ENCODE peak calls at places on chromosomes 7 and 10, in ten cellular contexts. S is suprapubic skin, O is IMR-90, Z is prostate gland, J is stomach, Q is A549, G is esophagus squamous epithelium, V is uterus, X is upper lobe of left lung, A is GM12878. I is an unnamed sample.

GRCh38 chr10:42975005-42975493 is 101.8 kb upstream of the RET start:
- DNase-seq in S (peak; percentile 72), O (no peak), Z (no peak), J (peak; percentile 11), Q (no peak), G (no peak), V (no peak), X (peak; percentile 17), A (no peak), I (peak; percentile 22)

GRCh38 chr10:86349474-86349873 is 17.1 kb downstream of the GRID1 start:
- DNase-seq in S (no peak), O (no peak), Z (no peak), J (no peak), Q (peak; percentile 52), G (no peak), V (no peak), X (no peak), A (no peak), I (no peak)

GRCh38 chr10:97713351-97713827 is at the start of gene MARVELD1:
- DNase-seq in S (peak; percentile 85), O (peak; percentile 77), Z (peak; percentile 58), J (no peak), Q (peak; percentile 76), G (no peak), V (peak; percentile 92), X (peak; percentile 42), A (no peak), I (no peak)

GRCh38 chr7:90657481-90657880 is 61.4 kb downstream of the CDK14 start:
- DNase-seq in S (no peak), O (no peak), Z (no peak), J (no peak), Q (no peak), G (no peak), V (no peak), X (no peak), A (no peak), I (no peak)

GRCh38 chr7:50553973-50554372 is 11.2 kb downstream of the DDC start:
- DNase-seq in S (no peak), O (no peak), Z (no peak), J (no peak), Q (no peak), G (no peak), V (no peak), X (no peak), A (no peak), I (no peak)

GRCh38 chr10:48900296-48900695 is 39.3 kb downstream of the LRRC18 start:
- DNase-seq in S (no peak), O (no peak), Z (no peak), J (no peak), Q (no peak), G (no peak), V (no peak), X (no peak), A (no peak), I (no peak)

GRCh38 chr10:22518167-22518724 is 172.9 kb downstream of the SPAG6 start:
- DNase-seq in S (no peak), O (no peak), Z (no peak), J (no peak), Q (no peak), G (no peak), V (no peak), X (no peak), A (no peak), I (no peak)

GRCh38 chr7:1541431-1542162 is 11.1 kb downstream of the MAFK start:
- DNase-seq in S (no peak), O (no peak), Z (no peak), J (no peak), Q (no peak), G (no peak), V (peak; percentile 18), X (no peak), A (no peak), I (no peak)

GRCh38 chr7:36473454-36474282 is 84.0 kb downstream of the ANLN start:
- DNase-seq in S (no peak), O (no peak), Z (no peak), J (peak; percentile 39), Q (peak; percentile 28), G (no peak), V (no peak), X (no peak), A (no peak), I (peak; percentile 58)

GRCh38 chr7:76201732-76202665 is at the start of gene SRRM3:
- DNase-seq in S (no peak), O (peak; percentile 72), Z (peak; percentile 58), J (peak; percentile 78), Q (no peak), G (no peak), V (peak; percentile 38), X (peak; percentile 67), A (no peak), I (peak; percentile 29)

GRCh38 chr10:85400981-85401695 is 965.5 kb downstream of the GRID1 start:
- DNase-seq in S (no peak), O (no peak), Z (no peak), J (no peak), Q (no peak), G (no peak), V (no peak), X (no peak), A (no peak), I (no peak)

GRCh38 chr10:17527530-17528146 is 73.2 kb upstream of the ST8SIA6 start:
- DNase-seq in S (no peak), O (peak; percentile 89), Z (no peak), J (no peak), Q (peak; percentile 22), G (no peak), V (no peak), X (no peak), A (no peak), I (no peak)

GRCh38 chr10:21334891-21335696 is 190.4 kb downstream of the SKIDA1 start:
- DNase-seq in S (peak; percentile 83), O (peak; percentile 90), Z (peak; percentile 79), J (no peak), Q (peak; percentile 78), G (no peak), V (peak; percentile 67), X (peak; percentile 31), A (no peak), I (no peak)

GRCh38 chr7:28748934-28749584 is 209.1 kb downstream of the TRIL start:
- DNase-seq in S (no peak), O (peak; percentile 71), Z (no peak), J (no peak), Q (peak; percentile 33), G (no peak), V (no peak), X (peak; percentile 35), A (no peak), I (no peak)

GRCh38 chr7:112204776-112205347 is 1.3 kb downstream of the DOCK4 start:
- DNase-seq in S (no peak), O (no peak), Z (peak; percentile 15), J (no peak), Q (peak; percentile 14), G (no peak), V (no peak), X (no peak), A (no peak), I (no peak)

GRCh38 chr7:85405503-85405902 is 218.6 kb upstream of the SEMA3D start:
- DNase-seq in S (no peak), O (no peak), Z (no peak), J (no peak), Q (no peak), G (no peak), V (no peak), X (no peak), A (no peak), I (no peak)

GRCh38 chr10:93186631-93187030 is 112.9 kb downstream of the CYP26A1 start:
- DNase-seq in S (no peak), O (no peak), Z (no peak), J (no peak), Q (no peak), G (no peak), V (no peak), X (no peak), A (no peak), I (no peak)

GRCh38 chr10:81213360-81213759 is 661.6 kb upstream of the NRG3 start:
- DNase-seq in S (no peak), O (no peak), Z (no peak), J (no peak), Q (no peak), G (no peak), V (no peak), X (no peak), A (no peak), I (no peak)

GRCh38 chr10:61903184-61903990 is 1.9 kb downstream of the ARID5B start:
- DNase-seq in S (peak; percentile 81), O (peak; percentile 55), Z (peak; percentile 61), J (peak; percentile 61), Q (peak; percentile 35), G (no peak), V (peak; percentile 66), X (peak; percentile 62), A (peak; percentile 53), I (peak; percentile 89)
- TF ChIP-seq POLR2A in S (no peak), O (no peak), Z (no peak), J (no peak), Q (no peak), G (no peak), V (peak; percentile 17), X (peak; percentile 80), A (peak; percentile 76), I (no peak)

GRCh38 chr7:131223151-131223550 is 104.5 kb upstream of the MKLN1 start:
- DNase-seq in S (no peak), O (no peak), Z (no peak), J (no peak), Q (no peak), G (no peak), V (no peak), X (no peak), A (no peak), I (no peak)
- H3K4me1 ChIP-seq in S (peaks cover 17% of the 10 kb centered on the region), O (peaks cover 4% of the 10 kb centered on the region), Z (no peaks in the 10 kb centered on the region), J (peaks cover 21% of the 10 kb centered on the region), Q (peaks cover 50% of the 10 kb centered on the region), G (peaks cover 8% of the 10 kb centered on the region), V (no peaks in the 10 kb centered on the region), X (peaks cover 35% of the 10 kb centered on the region), A (peaks cover 21% of the 10 kb centered on the region), I (no peaks in the 10 kb centered on the region)

DNA sequence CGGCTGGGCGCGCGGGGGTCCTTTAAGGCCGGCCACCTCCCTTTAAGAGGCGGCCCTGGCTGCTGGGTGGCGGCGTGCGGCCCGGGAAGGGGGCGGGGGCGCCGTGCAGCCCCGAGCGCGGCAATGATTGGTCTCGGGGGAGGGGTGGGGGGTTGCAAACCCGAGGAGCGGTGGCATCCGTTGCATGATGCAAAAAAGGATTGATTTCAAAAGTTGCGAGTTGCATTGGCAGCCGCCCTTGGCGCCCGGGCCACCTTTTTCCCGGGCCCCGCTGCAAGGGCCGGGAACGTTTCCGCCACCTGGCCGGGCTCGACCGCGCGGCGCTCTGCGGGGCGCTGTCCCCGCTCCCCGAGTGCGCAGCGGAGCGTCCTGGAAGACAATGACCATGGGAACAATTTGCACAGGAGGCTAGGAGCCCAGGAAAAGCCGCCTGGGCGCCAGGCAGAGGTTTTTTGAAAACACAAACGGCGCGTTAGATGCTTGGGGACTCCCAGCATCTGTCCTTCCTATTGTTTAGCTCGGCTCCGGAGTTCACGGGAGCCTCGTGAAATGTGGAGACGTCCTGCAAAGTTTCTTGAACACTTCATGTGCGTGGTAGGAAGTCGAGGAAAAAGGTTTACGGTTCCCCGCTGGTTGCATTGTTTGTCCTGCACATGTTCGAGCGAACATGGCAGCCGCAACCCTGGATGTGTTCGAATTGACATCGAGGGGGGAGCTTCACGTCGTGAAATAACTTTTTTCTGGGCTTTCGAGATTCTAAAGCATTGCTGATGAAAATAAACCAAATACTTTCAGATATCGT is at the start of gene SEPHS1:
- DNase-seq in S (peak; percentile 87), O (peak; percentile 53), Z (peak; percentile 65), J (peak; percentile 71), Q (peak; percentile 82), G (no peak), V (peak; percentile 63), X (peak; percentile 74), A (no peak), I (peak; percentile 75)
- TF ChIP-seq POLR2A in S (no peak), O (no peak), Z (no peak), J (no peak), Q (peak; percentile 65), G (no peak), V (no peak), X (peak; percentile 2), A (peak; percentile 77), I (no peak)

GRCh38 chr7:100824499-100825214 is 2.7 kb downstream of the EPHB4 start:
- DNase-seq in S (no peak), O (no peak), Z (no peak), J (no peak), Q (no peak), G (no peak), V (no peak), X (no peak), A (no peak), I (no peak)
- H3K4me1 ChIP-seq in S (peaks cover 39% of the 10 kb centered on the region), O (peaks cover 9% of the 10 kb centered on the region), Z (peaks cover 8% of the 10 kb centered on the region), J (peaks cover 50% of the 10 kb centered on the region), Q (peaks cover 21% of the 10 kb centered on the region), G (peaks cover 24% of the 10 kb centered on the region), V (no peaks in the 10 kb centered on the region), X (peaks cover 54% of the 10 kb centered on the region), A (no peaks in the 10 kb centered on the region), I (peaks cover 43% of the 10 kb centered on the region)